ENCODE peak calls at places on chromosomes 5 and 9, in four cellular contexts. One of them, this sample, is unnamed.

GRCh38 chr5:153222956-153223355 is 267.5 kb upstream of the GRIA1 start:
- DNase-seq in suprapubic skin: no peak
- DNase-seq in HCT116: no peak
- DNase-seq in bronchial epithelial cell: peak
- DNase-seq in this sample: no peak

GRCh38 chr9:4936823-4937222 is 48.2 kb upstream of the JAK2 start:
- DNase-seq in HCT116: no peak
- DNase-seq in suprapubic skin: no peak
- DNase-seq in bronchial epithelial cell: no peak
- DNase-seq in this sample: no peak

GRCh38 chr9:129777769-129778130 is 24.9 kb upstream of the PTGES start:
- DNase-seq in bronchial epithelial cell: no peak
- DNase-seq in HCT116: no peak
- DNase-seq in suprapubic skin: no peak
- DNase-seq in this sample: no peak

GRCh38 chr5:129904667-129905466 is 602 bp downstream of the CHSY3 start:
- DNase-seq in suprapubic skin: peak
- DNase-seq in bronchial epithelial cell: no peak
- DNase-seq in HCT116: no peak
- DNase-seq in this sample: no peak

GRCh38 chr9:134880484-134881312 is at the start of gene FCN2:
- DNase-seq in HCT116: no peak
- DNase-seq in suprapubic skin: no peak
- DNase-seq in bronchial epithelial cell: no peak
- DNase-seq in this sample: no peak

GRCh38 chr5:76737131-76737556 is 21.2 kb downstream of the F2R start:
- DNase-seq in HCT116: no peak
- DNase-seq in suprapubic skin: no peak
- DNase-seq in bronchial epithelial cell: no peak
- DNase-seq in this sample: no peak

GRCh38 chr5:16773990-16774389 is 157.2 kb upstream of the RETREG1 start:
- DNase-seq in suprapubic skin: no peak
- DNase-seq in bronchial epithelial cell: no peak
- DNase-seq in HCT116: no peak
- DNase-seq in this sample: no peak

GRCh38 chr5:1478333-1478732 is 33.1 kb upstream of the SLC6A3 start:
- DNase-seq in bronchial epithelial cell: no peak
- DNase-seq in HCT116: no peak
- DNase-seq in suprapubic skin: no peak
- DNase-seq in this sample: no peak

GRCh38 chr5:177429248-177430045 is 3.0 kb downstream of the GRK6 start:
- DNase-seq in suprapubic skin: peak
- DNase-seq in bronchial epithelial cell: no peak
- DNase-seq in HCT116: no peak
- DNase-seq in this sample: no peak

GRCh38 chr5:39892708-39893107 is 467.9 kb upstream of the DAB2 start:
- DNase-seq in HCT116: no peak
- DNase-seq in suprapubic skin: no peak
- DNase-seq in bronchial epithelial cell: peak
- DNase-seq in this sample: no peak

GRCh38 chr5:142170254-142170953 is 61.8 kb downstream of the NDFIP1 start:
- DNase-seq in HCT116: no peak
- DNase-seq in suprapubic skin: no peak
- DNase-seq in bronchial epithelial cell: peak
- DNase-seq in this sample: no peak
- H3K4me3 ChIP-seq in HCT116: no peak
- H3K4me3 ChIP-seq in suprapubic skin: no peak
- H3K4me3 ChIP-seq in bronchial epithelial cell: no peak
- H3K4me3 ChIP-seq in this sample: no peak

GRCh38 chr5:68476854-68477253 is 261.3 kb downstream of the PIK3R1 start:
- DNase-seq in suprapubic skin: no peak
- DNase-seq in bronchial epithelial cell: no peak
- DNase-seq in HCT116: no peak
- DNase-seq in this sample: no peak
- TF ChIP-seq CTCF in suprapubic skin: no peak
- TF ChIP-seq CTCF in bronchial epithelial cell: no peak
- TF ChIP-seq CTCF in HCT116: peak
- TF ChIP-seq CTCF in this sample: peak

GRCh38 chr5:179923422-179923821 is 15.7 kb upstream of the TBC1D9B start:
- DNase-seq in HCT116: no peak
- DNase-seq in bronchial epithelial cell: no peak
- DNase-seq in suprapubic skin: no peak
- DNase-seq in this sample: no peak
- H3K4me3 ChIP-seq in HCT116: no peak
- H3K4me3 ChIP-seq in bronchial epithelial cell: no peak
- H3K4me3 ChIP-seq in suprapubic skin: no peak
- H3K4me3 ChIP-seq in this sample: no peak

DNA sequence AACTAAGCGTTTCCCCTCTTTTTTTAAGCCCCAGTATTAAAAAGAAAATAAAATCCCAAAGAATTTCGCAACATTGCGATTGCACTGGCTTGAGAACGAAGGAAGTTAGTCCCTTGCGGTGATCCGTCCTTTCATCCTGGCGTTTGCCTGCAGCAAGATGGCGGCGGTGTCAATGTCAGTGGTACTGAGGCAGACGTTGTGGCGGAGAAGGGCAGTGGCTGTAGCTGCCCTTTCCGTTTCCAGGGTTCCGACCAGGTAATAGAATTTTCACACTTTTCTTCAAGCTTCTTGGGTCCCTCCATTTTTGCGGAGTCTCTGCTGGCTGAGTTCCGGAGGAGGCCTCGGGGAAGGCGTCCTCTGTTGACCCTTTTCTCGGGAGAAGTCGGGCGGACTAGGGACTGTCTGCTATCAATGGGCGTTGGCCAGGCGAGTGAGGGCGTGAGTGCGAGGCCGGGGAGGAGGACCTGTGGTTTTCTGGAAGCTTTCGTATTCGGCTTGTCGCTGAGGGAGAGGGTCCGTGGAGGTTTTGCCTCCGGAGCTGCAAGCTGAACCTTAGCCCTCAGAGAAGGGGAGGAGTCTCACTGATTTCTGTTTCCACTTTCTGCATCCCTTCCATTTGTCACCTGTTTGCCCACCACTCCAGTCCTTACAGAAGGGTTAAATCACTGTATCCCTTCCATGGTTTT is at the start of gene NDUFS4:
- DNase-seq in HCT116: peak
- DNase-seq in bronchial epithelial cell: peak
- DNase-seq in suprapubic skin: peak
- DNase-seq in this sample: peak
- TF ChIP-seq CTCF in HCT116: no peak
- TF ChIP-seq CTCF in bronchial epithelial cell: no peak
- TF ChIP-seq CTCF in suprapubic skin: no peak
- TF ChIP-seq CTCF in this sample: no peak

DNA sequence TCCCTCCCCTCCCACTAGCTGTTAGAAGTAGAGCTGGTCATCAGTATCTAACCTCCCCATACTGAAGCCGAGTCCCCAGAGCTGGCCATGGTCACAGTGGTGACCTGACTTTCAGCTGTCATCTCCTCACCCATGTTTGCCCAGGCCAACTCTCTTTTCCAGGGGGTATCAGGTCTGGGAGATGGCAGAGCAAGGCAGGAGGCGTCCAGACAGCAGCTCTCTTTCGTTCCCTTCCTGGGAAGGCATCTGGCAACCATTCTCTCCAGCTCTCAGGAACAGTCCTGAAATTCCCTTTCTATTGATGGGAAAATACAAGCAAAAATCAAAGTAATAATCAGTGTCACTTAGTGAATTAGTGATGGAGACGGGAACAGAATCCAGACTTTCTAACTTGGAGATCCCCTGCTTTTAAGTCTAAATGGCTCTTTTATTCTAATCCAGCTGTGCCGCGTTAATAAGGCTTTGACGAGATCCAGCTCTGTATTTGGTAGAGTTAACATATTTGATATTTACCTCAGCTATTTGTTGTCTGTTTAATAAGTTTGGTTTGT is 21.3 kb upstream of the AOPEP start:
- DNase-seq in suprapubic skin: no peak
- DNase-seq in HCT116: no peak
- DNase-seq in bronchial epithelial cell: no peak
- DNase-seq in this sample: no peak
- H3K4me3 ChIP-seq in suprapubic skin: no peak
- H3K4me3 ChIP-seq in HCT116: no peak
- H3K4me3 ChIP-seq in bronchial epithelial cell: no peak
- H3K4me3 ChIP-seq in this sample: no peak

GRCh38 chr5:79774855-79775237 is 85.2 kb downstream of the CMYA5 start:
- DNase-seq in HCT116: no peak
- DNase-seq in bronchial epithelial cell: no peak
- DNase-seq in suprapubic skin: no peak
- DNase-seq in this sample: no peak
- TF ChIP-seq CTCF in HCT116: no peak
- TF ChIP-seq CTCF in bronchial epithelial cell: no peak
- TF ChIP-seq CTCF in suprapubic skin: no peak
- TF ChIP-seq CTCF in this sample: no peak

GRCh38 chr5:145856285-145856818 is 16.5 kb downstream of the GRXCR2 start:
- DNase-seq in bronchial epithelial cell: no peak
- DNase-seq in HCT116: no peak
- DNase-seq in suprapubic skin: peak
- DNase-seq in this sample: no peak
- H3K4me3 ChIP-seq in bronchial epithelial cell: no peak
- H3K4me3 ChIP-seq in HCT116: no peak
- H3K4me3 ChIP-seq in suprapubic skin: peak
- H3K4me3 ChIP-seq in this sample: peak

This sample was measured in epithelial cell of proximal tubule.